ENCODE peak calls at places on chromosomes 12 and 14, in ten cellular contexts. One of them, this sample, is unnamed. For H3K27me3, the result is how much of the 10 kb centered on the place peaks cover.

GRCh38 chr12:71183846-71184245 is 26.0 kb upstream of the TSPAN8 start:
- DNase-seq in stomach: no peak
- DNase-seq in tibial artery: no peak
- DNase-seq in Peyer's patch: no peak
- DNase-seq in suprapubic skin: no peak
- DNase-seq in left ventricle myocardium inferior: no peak
- DNase-seq in lower lobe of right lung: no peak
- DNase-seq in right lobe of liver: no peak
- DNase-seq in heart right ventricle: no peak
- DNase-seq in uterus: no peak
- DNase-seq in this sample: no peak

GRCh38 chr14:74875941-74876913 is at the start of gene PROX2:
- DNase-seq in stomach: no peak
- DNase-seq in tibial artery: no peak
- DNase-seq in Peyer's patch: peak
- DNase-seq in suprapubic skin: no peak
- DNase-seq in left ventricle myocardium inferior: no peak
- DNase-seq in lower lobe of right lung: no peak
- DNase-seq in right lobe of liver: no peak
- DNase-seq in heart right ventricle: no peak
- DNase-seq in uterus: no peak
- DNase-seq in this sample: no peak

GRCh38 chr12:6834873-6835272 is 5.9 kb upstream of the GNB3 start:
- DNase-seq in stomach: no peak
- DNase-seq in tibial artery: no peak
- DNase-seq in Peyer's patch: no peak
- DNase-seq in suprapubic skin: no peak
- DNase-seq in left ventricle myocardium inferior: no peak
- DNase-seq in lower lobe of right lung: no peak
- DNase-seq in right lobe of liver: no peak
- DNase-seq in heart right ventricle: no peak
- DNase-seq in uterus: no peak
- DNase-seq in this sample: no peak

GRCh38 chr14:63323148-63323547 is 4.4 kb upstream of the GPHB5 start:
- DNase-seq in stomach: no peak
- DNase-seq in tibial artery: no peak
- DNase-seq in Peyer's patch: no peak
- DNase-seq in suprapubic skin: no peak
- DNase-seq in left ventricle myocardium inferior: no peak
- DNase-seq in lower lobe of right lung: no peak
- DNase-seq in right lobe of liver: no peak
- DNase-seq in heart right ventricle: no peak
- DNase-seq in uterus: no peak
- DNase-seq in this sample: no peak

GRCh38 chr14:44963775-44964380 is 1.9 kb downstream of the TOGARAM1 start:
- DNase-seq in stomach: no peak
- DNase-seq in tibial artery: no peak
- DNase-seq in Peyer's patch: no peak
- DNase-seq in suprapubic skin: no peak
- DNase-seq in left ventricle myocardium inferior: no peak
- DNase-seq in lower lobe of right lung: no peak
- DNase-seq in right lobe of liver: no peak
- DNase-seq in heart right ventricle: peak
- DNase-seq in uterus: no peak
- DNase-seq in this sample: no peak

GRCh38 chr12:1859643-1860042 is 39.3 kb downstream of the LRTM2 start:
- DNase-seq in stomach: no peak
- DNase-seq in tibial artery: no peak
- DNase-seq in Peyer's patch: no peak
- DNase-seq in suprapubic skin: no peak
- DNase-seq in left ventricle myocardium inferior: no peak
- DNase-seq in lower lobe of right lung: no peak
- DNase-seq in right lobe of liver: no peak
- DNase-seq in heart right ventricle: no peak
- DNase-seq in uterus: peak
- DNase-seq in this sample: peak

GRCh38 chr12:96749978-96750377 is 157.1 kb upstream of the NEDD1 start:
- DNase-seq in stomach: no peak
- DNase-seq in tibial artery: no peak
- DNase-seq in Peyer's patch: no peak
- DNase-seq in suprapubic skin: no peak
- DNase-seq in left ventricle myocardium inferior: no peak
- DNase-seq in lower lobe of right lung: no peak
- DNase-seq in right lobe of liver: no peak
- DNase-seq in heart right ventricle: no peak
- DNase-seq in uterus: no peak
- DNase-seq in this sample: no peak

GRCh38 chr14:63689132-63689531 is 38.7 kb downstream of the SGPP1 start:
- DNase-seq in stomach: no peak
- DNase-seq in tibial artery: no peak
- DNase-seq in Peyer's patch: no peak
- DNase-seq in suprapubic skin: no peak
- DNase-seq in left ventricle myocardium inferior: no peak
- DNase-seq in lower lobe of right lung: no peak
- DNase-seq in right lobe of liver: no peak
- DNase-seq in heart right ventricle: no peak
- DNase-seq in uterus: no peak
- DNase-seq in this sample: no peak

GRCh38 chr12:73629893-73630872 is 907.5 kb upstream of the ATXN7L3B start:
- DNase-seq in stomach: no peak
- DNase-seq in tibial artery: no peak
- DNase-seq in Peyer's patch: no peak
- DNase-seq in suprapubic skin: no peak
- DNase-seq in left ventricle myocardium inferior: no peak
- DNase-seq in lower lobe of right lung: no peak
- DNase-seq in right lobe of liver: no peak
- DNase-seq in heart right ventricle: no peak
- DNase-seq in uterus: no peak
- DNase-seq in this sample: no peak

GRCh38 chr12:98154850-98155249 is 360.5 kb upstream of the TMPO start:
- DNase-seq in stomach: no peak
- DNase-seq in tibial artery: no peak
- DNase-seq in Peyer's patch: no peak
- DNase-seq in suprapubic skin: no peak
- DNase-seq in left ventricle myocardium inferior: no peak
- DNase-seq in lower lobe of right lung: no peak
- DNase-seq in right lobe of liver: no peak
- DNase-seq in heart right ventricle: peak
- DNase-seq in uterus: no peak
- DNase-seq in this sample: no peak

GRCh38 chr12:75976113-75976512 is 55.5 kb downstream of the PHLDA1 start:
- DNase-seq in stomach: no peak
- DNase-seq in tibial artery: no peak
- DNase-seq in Peyer's patch: no peak
- DNase-seq in suprapubic skin: no peak
- DNase-seq in left ventricle myocardium inferior: no peak
- DNase-seq in lower lobe of right lung: no peak
- DNase-seq in right lobe of liver: no peak
- DNase-seq in heart right ventricle: no peak
- DNase-seq in uterus: no peak
- DNase-seq in this sample: no peak
- H3K27ac ChIP-seq in stomach: no peak
- H3K27ac ChIP-seq in tibial artery: peak
- H3K27ac ChIP-seq in Peyer's patch: no peak
- H3K27ac ChIP-seq in suprapubic skin: no peak
- H3K27ac ChIP-seq in left ventricle myocardium inferior: no peak
- H3K27ac ChIP-seq in lower lobe of right lung: peak
- H3K27ac ChIP-seq in right lobe of liver: peak
- H3K27ac ChIP-seq in heart right ventricle: no peak
- H3K27ac ChIP-seq in uterus: no peak
- H3K27ac ChIP-seq in this sample: peak

GRCh38 chr12:57234571-57235011 is 5.1 kb downstream of the SHMT2 start:
- DNase-seq in stomach: no peak
- DNase-seq in tibial artery: no peak
- DNase-seq in Peyer's patch: no peak
- DNase-seq in suprapubic skin: no peak
- DNase-seq in left ventricle myocardium inferior: no peak
- DNase-seq in lower lobe of right lung: peak
- DNase-seq in right lobe of liver: no peak
- DNase-seq in heart right ventricle: no peak
- DNase-seq in uterus: no peak
- DNase-seq in this sample: no peak
- H3K27me3 ChIP-seq in stomach: under half
- H3K27me3 ChIP-seq in tibial artery: under half
- H3K27me3 ChIP-seq in Peyer's patch: under half
- H3K27me3 ChIP-seq in suprapubic skin: under half
- H3K27me3 ChIP-seq in left ventricle myocardium inferior: under half
- H3K27me3 ChIP-seq in lower lobe of right lung: under half
- H3K27me3 ChIP-seq in right lobe of liver: under half
- H3K27me3 ChIP-seq in heart right ventricle: under half
- H3K27me3 ChIP-seq in uterus: under half
- H3K27me3 ChIP-seq in this sample: under half

DNA sequence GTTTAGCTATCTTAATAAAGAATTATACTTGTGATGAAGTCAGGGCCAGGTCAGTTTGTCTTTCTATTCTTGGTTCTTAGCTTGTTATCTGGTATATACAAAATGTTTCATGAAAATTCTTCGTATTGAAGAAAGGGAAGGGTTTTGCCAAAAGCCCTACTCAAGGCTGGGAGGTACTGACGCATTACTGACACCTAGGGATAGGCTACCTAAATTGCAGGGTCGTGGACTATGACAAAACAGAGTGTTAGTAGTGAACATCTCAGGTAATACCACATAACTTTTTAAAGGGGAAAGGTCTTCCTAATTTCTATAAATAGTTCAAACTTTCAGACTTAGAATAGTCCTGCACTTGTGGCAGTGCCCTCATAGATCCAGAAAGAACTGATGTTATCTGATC is 246.3 kb downstream of the RGS6 start:
- DNase-seq in stomach: no peak
- DNase-seq in tibial artery: no peak
- DNase-seq in Peyer's patch: no peak
- DNase-seq in suprapubic skin: no peak
- DNase-seq in left ventricle myocardium inferior: no peak
- DNase-seq in lower lobe of right lung: no peak
- DNase-seq in right lobe of liver: no peak
- DNase-seq in heart right ventricle: no peak
- DNase-seq in uterus: no peak
- DNase-seq in this sample: no peak
- TF ChIP-seq CTCF in stomach: no peak
- TF ChIP-seq CTCF in tibial artery: no peak
- TF ChIP-seq CTCF in Peyer's patch: no peak
- TF ChIP-seq CTCF in suprapubic skin: no peak
- TF ChIP-seq CTCF in left ventricle myocardium inferior: no peak
- TF ChIP-seq CTCF in lower lobe of right lung: no peak
- TF ChIP-seq CTCF in right lobe of liver: no peak
- TF ChIP-seq CTCF in heart right ventricle: no peak
- TF ChIP-seq CTCF in uterus: no peak
- TF ChIP-seq CTCF in this sample: no peak

GRCh38 chr14:96027356-96028335 is 11.5 kb upstream of the C14orf132 start:
- DNase-seq in stomach: no peak
- DNase-seq in tibial artery: no peak
- DNase-seq in Peyer's patch: no peak
- DNase-seq in suprapubic skin: no peak
- DNase-seq in left ventricle myocardium inferior: no peak
- DNase-seq in lower lobe of right lung: no peak
- DNase-seq in right lobe of liver: no peak
- DNase-seq in heart right ventricle: no peak
- DNase-seq in uterus: no peak
- DNase-seq in this sample: no peak
- H3K27ac ChIP-seq in stomach: no peak
- H3K27ac ChIP-seq in tibial artery: no peak
- H3K27ac ChIP-seq in Peyer's patch: no peak
- H3K27ac ChIP-seq in suprapubic skin: no peak
- H3K27ac ChIP-seq in left ventricle myocardium inferior: no peak
- H3K27ac ChIP-seq in lower lobe of right lung: no peak
- H3K27ac ChIP-seq in right lobe of liver: no peak
- H3K27ac ChIP-seq in heart right ventricle: no peak
- H3K27ac ChIP-seq in uterus: no peak
- H3K27ac ChIP-seq in this sample: no peak

GRCh38 chr12:132270969-132271754 is 58.2 kb downstream of the GALNT9 start:
- DNase-seq in stomach: no peak
- DNase-seq in tibial artery: no peak
- DNase-seq in Peyer's patch: no peak
- DNase-seq in suprapubic skin: no peak
- DNase-seq in left ventricle myocardium inferior: no peak
- DNase-seq in lower lobe of right lung: no peak
- DNase-seq in right lobe of liver: no peak
- DNase-seq in heart right ventricle: no peak
- DNase-seq in uterus: no peak
- DNase-seq in this sample: no peak
- H3K27me3 ChIP-seq in stomach: under half
- H3K27me3 ChIP-seq in tibial artery: half or more
- H3K27me3 ChIP-seq in Peyer's patch: under half
- H3K27me3 ChIP-seq in suprapubic skin: half or more
- H3K27me3 ChIP-seq in left ventricle myocardium inferior: half or more
- H3K27me3 ChIP-seq in lower lobe of right lung: under half
- H3K27me3 ChIP-seq in right lobe of liver: under half
- H3K27me3 ChIP-seq in heart right ventricle: half or more
- H3K27me3 ChIP-seq in uterus: under half
- H3K27me3 ChIP-seq in this sample: under half

DNA sequence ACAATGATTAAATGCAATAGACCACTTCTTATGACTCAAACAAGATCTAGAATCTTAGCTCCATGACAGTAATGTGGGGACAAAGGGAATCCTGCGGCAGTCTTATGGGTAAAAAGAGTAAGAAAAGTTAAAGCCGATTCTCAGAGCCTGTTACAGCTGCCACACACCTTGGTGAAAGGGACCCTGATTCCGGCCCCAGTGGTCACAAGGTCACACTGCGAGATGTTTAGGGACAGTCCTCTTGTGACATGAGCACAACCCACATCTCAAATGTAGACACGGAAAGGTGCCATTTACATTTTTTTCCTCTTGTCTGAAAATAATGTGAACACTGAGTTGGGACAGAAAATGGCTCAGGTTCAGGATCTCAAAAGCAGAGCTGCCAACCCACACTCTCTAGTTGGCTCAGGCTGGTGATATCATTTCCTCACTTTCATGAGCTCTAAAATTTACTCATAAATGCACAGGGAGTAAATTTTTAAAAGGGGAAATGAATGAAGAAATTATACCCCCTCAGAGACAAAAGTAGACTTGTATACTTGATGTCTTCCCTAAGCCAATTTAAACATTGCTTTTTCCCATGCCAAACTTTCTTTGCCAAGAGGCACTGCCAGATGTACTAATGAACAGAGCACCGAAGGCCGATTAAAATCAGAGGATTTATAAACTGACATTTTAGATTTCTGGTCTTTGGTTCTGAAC is 113.1 kb upstream of the OVCH1 start:
- DNase-seq in stomach: no peak
- DNase-seq in tibial artery: no peak
- DNase-seq in Peyer's patch: no peak
- DNase-seq in suprapubic skin: no peak
- DNase-seq in left ventricle myocardium inferior: no peak
- DNase-seq in lower lobe of right lung: no peak
- DNase-seq in right lobe of liver: no peak
- DNase-seq in heart right ventricle: no peak
- DNase-seq in uterus: no peak
- DNase-seq in this sample: no peak
- TF ChIP-seq CTCF in stomach: no peak
- TF ChIP-seq CTCF in tibial artery: no peak
- TF ChIP-seq CTCF in Peyer's patch: no peak
- TF ChIP-seq CTCF in suprapubic skin: no peak
- TF ChIP-seq CTCF in left ventricle myocardium inferior: no peak
- TF ChIP-seq CTCF in lower lobe of right lung: no peak
- TF ChIP-seq CTCF in right lobe of liver: no peak
- TF ChIP-seq CTCF in heart right ventricle: no peak
- TF ChIP-seq CTCF in uterus: no peak
- TF ChIP-seq CTCF in this sample: no peak

GRCh38 chr14:49206832-49207231 is 379.3 kb downstream of the RPS29 start:
- DNase-seq in stomach: no peak
- DNase-seq in tibial artery: no peak
- DNase-seq in Peyer's patch: no peak
- DNase-seq in suprapubic skin: no peak
- DNase-seq in left ventricle myocardium inferior: no peak
- DNase-seq in lower lobe of right lung: no peak
- DNase-seq in right lobe of liver: no peak
- DNase-seq in heart right ventricle: no peak
- DNase-seq in uterus: no peak
- DNase-seq in this sample: no peak
- H3K27ac ChIP-seq in stomach: no peak
- H3K27ac ChIP-seq in tibial artery: no peak
- H3K27ac ChIP-seq in Peyer's patch: no peak
- H3K27ac ChIP-seq in suprapubic skin: no peak
- H3K27ac ChIP-seq in left ventricle myocardium inferior: no peak
- H3K27ac ChIP-seq in lower lobe of right lung: no peak
- H3K27ac ChIP-seq in right lobe of liver: no peak
- H3K27ac ChIP-seq in heart right ventricle: no peak
- H3K27ac ChIP-seq in uterus: no peak
- H3K27ac ChIP-seq in this sample: no peak

This sample was measured in upper lobe of right lung.